ENCODE peak calls at places on chromosomes 2 and 18, in eight cellular contexts. K is foreskin fibroblast, S is HS-5, W is astrocyte, Q is body of pancreas, O is tibial artery, N is heart right ventricle, H is mesenchymal stem cell. Y is an unnamed sample.

GRCh38 chr2:157790780-157791179 is 85.3 kb downstream of the ACVR1 start:
- DNase-seq in H (peak; percentile 9), K (no peak), W (no peak), Q (no peak), S (no peak), O (no peak), N (no peak), Y (no peak)

GRCh38 chr2:21102356-21102755 is 21.4 kb upstream of the TDRD15 start:
- DNase-seq in H (no peak), K (no peak), W (no peak), S (no peak), Q (no peak), O (no peak), N (no peak), Y (no peak)

GRCh38 chr2:46376586-46377286 is 79.5 kb downstream of the EPAS1 start:
- DNase-seq in O (no peak), H (no peak), Q (no peak), W (no peak), S (no peak), N (no peak), K (no peak), Y (no peak)

GRCh38 chr2:235634435-235635152 is 140.8 kb downstream of the AGAP1 start:
- DNase-seq in W (peak; percentile 63), Q (no peak), S (no peak), O (no peak), K (no peak), H (peak; percentile 59), N (no peak), Y (no peak)

GRCh38 chr2:210553371-210553770 is 3.0 kb upstream of the CPS1 start:
- DNase-seq in K (peak; percentile 23), N (no peak), S (peak; percentile 16), O (no peak), H (peak; percentile 37), Q (peak; percentile 20), W (peak; percentile 12), Y (no peak)

GRCh38 chr18:57579928-57580327 is 6.6 kb downstream of the FECH start:
- DNase-seq in S (no peak), K (no peak), N (no peak), O (no peak), H (no peak), Q (no peak), W (no peak), Y (no peak)

GRCh38 chr18:76937597-76937996 is 115.2 kb downstream of the ZNF236 start:
- DNase-seq in S (no peak), W (no peak), K (no peak), Q (no peak), H (no peak), N (no peak), O (no peak), Y (no peak)

GRCh38 chr2:238147791-238148190 is 9.3 kb downstream of the KLHL30 start:
- DNase-seq in Q (no peak), S (no peak), W (no peak), O (no peak), H (no peak), K (no peak), N (no peak), Y (no peak)

GRCh38 chr2:75608684-75609333 is 37.8 kb upstream of the MRPL19 start:
- DNase-seq in S (no peak), H (peak; percentile 57), Q (peak; percentile 84), W (no peak), N (peak; percentile 55), O (no peak), K (no peak), Y (no peak)

GRCh38 chr18:22377769-22378168 is 39.9 kb downstream of the CTAGE1 start:
- DNase-seq in K (no peak), W (no peak), N (no peak), Q (no peak), S (no peak), H (no peak), O (no peak), Y (no peak)

GRCh38 chr2:232541195-232541960 is 1.9 kb downstream of the CHRNG start:
- DNase-seq in N (no peak), H (no peak), Q (no peak), K (no peak), W (no peak), O (no peak), S (no peak), Y (no peak)

GRCh38 chr18:53033128-53033527 is 693.1 kb downstream of the DCC start:
- DNase-seq in H (no peak), K (no peak), N (no peak), O (no peak), Q (no peak), S (no peak), W (no peak), Y (no peak)

GRCh38 chr2:128300151-128300550 is 18.5 kb downstream of the HS6ST1 start:
- DNase-seq in Q (no peak), K (no peak), N (no peak), H (no peak), W (no peak), O (no peak), S (no peak), Y (no peak)

GRCh38 chr2:36287363-36288275 is 68.0 kb upstream of the CRIM1 start:
- DNase-seq in S (peak; percentile 10), K (peak; percentile 4), W (peak; percentile 59), O (no peak), H (peak; percentile 46), Q (no peak), N (no peak), Y (no peak)

GRCh38 chr2:101006065-101006715 is 4.1 kb downstream of the RPL31 start:
- DNase-seq in S (no peak), N (no peak), Q (no peak), K (no peak), W (no peak), O (no peak), H (no peak), Y (no peak)

GRCh38 chr2:69581774-69582581 is 61.6 kb downstream of the AAK1 start:
- DNase-seq in K (no peak), N (no peak), Q (peak; percentile 64), S (no peak), W (peak; percentile 75), O (no peak), H (peak; percentile 46), Y (no peak)

GRCh38 chr2:191622374-191623320 is 55.3 kb upstream of the NABP1 start:
- DNase-seq in W (no peak), O (no peak), H (no peak), S (no peak), N (no peak), Q (no peak), K (no peak), Y (no peak)

GRCh38 chr18:22363867-22364463 is 53.8 kb downstream of the CTAGE1 start:
- DNase-seq in N (no peak), O (no peak), K (no peak), Q (no peak), W (no peak), H (peak; percentile 12), S (no peak), Y (no peak)

GRCh38 chr18:6088432-6088831 is 193.1 kb upstream of the TMEM200C start:
- DNase-seq in W (no peak), O (no peak), N (no peak), S (no peak), Q (no peak), H (no peak), K (no peak), Y (no peak)

GRCh38 chr2:100041385-100041784 is 101.0 kb downstream of the AFF3 start:
- DNase-seq in W (no peak), K (no peak), H (no peak), Q (no peak), N (no peak), S (no peak), O (no peak), Y (no peak)

GRCh38 chr2:375270-375946 is 87.5 kb upstream of the ALKAL2 start:
- DNase-seq in K (no peak), Q (no peak), N (no peak), S (no peak), O (no peak), H (no peak), W (no peak), Y (no peak)

GRCh38 chr2:179571141-179571713 is 290.2 kb downstream of the ZNF385B start:
- DNase-seq in K (no peak), W (no peak), S (no peak), Q (no peak), O (no peak), N (no peak), H (no peak), Y (no peak)

GRCh38 chr18:50096766-50097435 is 98.0 kb downstream of the MYO5B start:
- DNase-seq in S (no peak), K (no peak), Q (peak; percentile 89), O (no peak), N (no peak), H (no peak), W (no peak), Y (no peak)

GRCh38 chr2:102321954-102322719 is 10.8 kb downstream of the IL1RL1 start:
- DNase-seq in S (no peak), O (no peak), H (no peak), N (no peak), Q (no peak), W (peak; percentile 29), K (no peak), Y (no peak)

GRCh38 chr2:42910657-42911405 is 118.4 kb upstream of the HAAO start:
- DNase-seq in H (no peak), S (no peak), N (no peak), O (no peak), W (no peak), Q (no peak), K (no peak), Y (no peak)

GRCh38 chr2:161136696-161137324 is 23.4 kb upstream of the TANK start:
- DNase-seq in H (peak; percentile 95), O (no peak), N (no peak), S (no peak), K (no peak), W (peak; percentile 41), Q (no peak), Y (no peak)

GRCh38 chr2:196809260-196809659 is at the start of gene C2orf66:
- DNase-seq in O (no peak), H (no peak), K (no peak), W (no peak), S (no peak), N (no peak), Q (no peak), Y (no peak)

GRCh38 chr2:168801456-168801855 is 981 bp upstream of the NOSTRIN start:
- DNase-seq in S (no peak), K (no peak), H (no peak), N (no peak), W (no peak), Q (no peak), O (no peak), Y (no peak)

GRCh38 chr2:21452263-21452662 is 328.5 kb downstream of the TDRD15 start:
- DNase-seq in H (no peak), K (no peak), Q (no peak), W (no peak), S (no peak), O (no peak), N (no peak), Y (no peak)

GRCh38 chr18:13696961-13697360 is 29.4 kb downstream of the FAM210A start:
- DNase-seq in H (peak; percentile 6), O (no peak), N (no peak), Q (no peak), W (no peak), K (no peak), S (no peak), Y (no peak)

GRCh38 chr2:236164201-236164982 is 3.8 kb downstream of the GBX2 start:
- DNase-seq in W (no peak), O (no peak), S (no peak), N (no peak), Q (no peak), H (peak; percentile 28), K (peak; percentile 9), Y (no peak)

GRCh38 chr2:174025271-174026121 is 60.3 kb upstream of the SP3 start:
- DNase-seq in H (peak; percentile 98), Q (peak; percentile 45), N (peak; percentile 82), W (peak; percentile 72), S (no peak), K (peak; percentile 96), O (peak; percentile 94), Y (no peak)

GRCh38 chr2:159684796-159685195 is 27.5 kb upstream of the MARCHF7 start:
- DNase-seq in N (no peak), S (peak; percentile 26), O (no peak), Q (no peak), K (peak; percentile 50), W (peak; percentile 73), H (peak; percentile 35), Y (no peak)

GRCh38 chr18:70461323-70462077 is 172.7 kb downstream of the SOCS6 start:
- DNase-seq in O (no peak), W (no peak), Q (no peak), N (no peak), S (no peak), K (no peak), H (no peak), Y (no peak)

Y was measured in C1 segment of cervical spinal cord.